ENCODE peak calls at places on chromosome 9, in four cellular contexts. N, H, S and P are unnamed samples.

GRCh38 chr9:79583957-79584654 is 12.3 kb downstream of the TLE4 start:
- DNase-seq in N (peak), H (peak), S (peak), P (peak)

GRCh38 chr9:13750061-13750460 is 470.6 kb upstream of the MPDZ start:
- DNase-seq in N (no peak), H (no peak), S (no peak), P (no peak)

GRCh38 chr9:89375181-89375760 is 57.0 kb downstream of the SECISBP2 start:
- DNase-seq in N (peak), H (no peak), S (no peak), P (no peak)

GRCh38 chr9:98538626-98539031 is 170.1 kb downstream of the GABBR2 start:
- DNase-seq in N (no peak), H (no peak), S (peak), P (no peak)

GRCh38 chr9:4030751-4031150 is 269.1 kb downstream of the GLIS3 start:
- DNase-seq in N (no peak), H (no peak), S (no peak), P (no peak)

GRCh38 chr9:135907006-135907434 is 326 bp downstream of the CAMSAP1 start:
- DNase-seq in N (no peak), H (no peak), S (peak), P (peak)

GRCh38 chr9:97845130-97845529 is 7.9 kb upstream of the FOXE1 start:
- DNase-seq in N (no peak), H (no peak), S (no peak), P (no peak)

GRCh38 chr9:75133396-75133795 is 45.1 kb downstream of the OSTF1 start:
- DNase-seq in N (no peak), H (no peak), S (no peak), P (no peak)

GRCh38 chr9:75909776-75910175 is 19.3 kb downstream of the PCSK5 start:
- DNase-seq in N (no peak), H (no peak), S (no peak), P (peak)

GRCh38 chr9:83582026-83582425 is 40.9 kb upstream of the IDNK start:
- DNase-seq in N (no peak), H (no peak), S (no peak), P (peak)

GRCh38 chr9:31314241-31314640 is 1070.2 kb upstream of the ACO1 start:
- DNase-seq in N (no peak), H (no peak), S (no peak), P (no peak)

GRCh38 chr9:80885894-80886293 is 803.5 kb downstream of the TLE1 start:
- DNase-seq in N (no peak), H (no peak), S (no peak), P (no peak)

GRCh38 chr9:19992556-19992955 is 203.7 kb upstream of the SLC24A2 start:
- DNase-seq in N (no peak), H (no peak), S (no peak), P (no peak)

GRCh38 chr9:91214086-91214485 is 147.6 kb downstream of the AUH start:
- DNase-seq in N (no peak), H (no peak), S (no peak), P (no peak)

GRCh38 chr9:127680846-127681245 is 25.9 kb upstream of the CFAP157 start:
- DNase-seq in N (no peak), H (no peak), S (no peak), P (no peak)

GRCh38 chr9:33146298-33146697 is 20.8 kb downstream of the B4GALT1 start:
- DNase-seq in N (no peak), H (no peak), S (no peak), P (no peak)

GRCh38 chr9:36416870-36417269 is 16.8 kb upstream of the RNF38 start:
- DNase-seq in N (no peak), H (no peak), S (peak), P (no peak)

GRCh38 chr9:17005085-17005484 is 129.8 kb upstream of the CNTLN start:
- DNase-seq in N (no peak), H (peak), S (peak), P (no peak)

GRCh38 chr9:89739531-89740315 is 134.9 kb downstream of the GADD45G start:
- DNase-seq in N (no peak), H (no peak), S (no peak), P (no peak)

GRCh38 chr9:806285-807156 is 35.0 kb upstream of the DMRT1 start:
- DNase-seq in N (peak), H (no peak), S (no peak), P (peak)

GRCh38 chr9:110767559-110768063 is 99.0 kb downstream of the MUSK start:
- DNase-seq in N (no peak), H (no peak), S (no peak), P (no peak)

GRCh38 chr9:131419029-131419614 is 25.2 kb downstream of the PRRC2B start:
- DNase-seq in N (peak), H (no peak), S (peak), P (no peak)

GRCh38 chr9:37032713-37033112 is 1.4 kb downstream of the PAX5 start:
- DNase-seq in N (no peak), H (no peak), S (no peak), P (no peak)

GRCh38 chr9:101530076-101530711 is 3.5 kb upstream of the RNF20 start:
- DNase-seq in N (peak), H (no peak), S (peak), P (peak)

GRCh38 chr9:137804908-137805356 is 72.7 kb upstream of the CACNA1B start:
- DNase-seq in N (no peak), H (no peak), S (no peak), P (no peak)

GRCh38 chr9:132187006-132187760 is 25.3 kb downstream of the NTNG2 start:
- DNase-seq in N (no peak), H (no peak), S (no peak), P (peak)

GRCh38 chr9:14366071-14366470 is 52.1 kb upstream of the NFIB start:
- DNase-seq in N (no peak), H (no peak), S (no peak), P (no peak)

GRCh38 chr9:4207881-4208615 is 91.8 kb downstream of the GLIS3 start:
- DNase-seq in N (no peak), H (no peak), S (no peak), P (no peak)